ENCODE peak calls at places on chromosomes 4 and X, in five cellular contexts. I is T-helper 17 cell, P is ELR, W is T-helper 2 cell, C is T follicular helper cell. D is an unnamed sample.

GRCh38 chrX:100368167-100368566 is 41.9 kb downstream of the PCDH19 start:
- DNase-seq in I (no peak), P (peak), W (no peak), C (no peak), D (no peak)

GRCh38 chr4:144621681-144622080 is 24.3 kb upstream of the HHIP start:
- DNase-seq in I (no peak), P (no peak), W (no peak), C (no peak), D (no peak)

GRCh38 chr4:69096810-69097209 is 536 bp downstream of the UGT2B7 start:
- DNase-seq in I (no peak), P (no peak), W (no peak), C (no peak), D (no peak)

GRCh38 chrX:24175276-24175675 is 25.7 kb downstream of the ZFX start:
- DNase-seq in I (no peak), P (no peak), W (no peak), C (no peak), D (no peak)

GRCh38 chr4:684611-685010 is 4.3 kb downstream of the SLC49A3 start:
- DNase-seq in I (no peak), P (no peak), W (no peak), C (no peak), D (no peak)

GRCh38 chrX:154750301-154751120 is at the start of gene GAB3:
- DNase-seq in I (peak), P (peak), W (peak), C (no peak), D (peak)

GRCh38 chrX:110316351-110317078 is 1.4 kb downstream of the AMMECR1 start:
- DNase-seq in I (no peak), P (peak), W (no peak), C (no peak), D (no peak)

GRCh38 chr4:82372502-82372873 is 1.3 kb downstream of the HNRNPD start:
- DNase-seq in I (no peak), P (peak), W (peak), C (peak), D (no peak)

GRCh38 chrX:138775501-138775900 is 64.0 kb upstream of the FGF13 start:
- DNase-seq in I (no peak), P (peak), W (no peak), C (no peak), D (no peak)

GRCh38 chrX:54386314-54386713 is 28.5 kb upstream of the WNK3 start:
- DNase-seq in I (no peak), P (peak), W (no peak), C (no peak), D (no peak)

GRCh38 chr4:169823685-169824084 is 65.9 kb upstream of the HPF1 start:
- DNase-seq in I (no peak), P (peak), W (no peak), C (no peak), D (no peak)

GRCh38 chr4:7974425-7974824 is 34.8 kb upstream of the AFAP1 start:
- DNase-seq in I (no peak), P (no peak), W (no peak), C (no peak), D (no peak)

GRCh38 chr4:99467908-99468307 is 32.8 kb upstream of the ADH7 start:
- DNase-seq in I (no peak), P (no peak), W (no peak), C (no peak), D (no peak)

GRCh38 chrX:9362529-9362928 is 102.3 kb upstream of the TBL1X start:
- DNase-seq in I (no peak), P (no peak), W (no peak), C (no peak), D (no peak)

GRCh38 chr4:20532871-20533870 is 167.1 kb upstream of the PACRGL start:
- DNase-seq in I (no peak), P (peak), W (no peak), C (no peak), D (no peak)

D was measured in activated T-helper 1 cell treated with Interleukin-2 at 50 U/mL for 16 hours.